ENCODE peak calls at places on chromosome 21, in nine cellular contexts. T is prostate gland, N is right cardiac atrium, Y is AG04449, B is Karpas-422, D is tibial artery, G is choroid plexus epithelial cell, P is psoas muscle, H is cardiac fibroblast. C is an unnamed sample.

GRCh38 chr21:25929859-25930520 is 195.2 kb downstream of the GABPA start:
- DNase-seq in T (no peak), N (peak), Y (no peak), B (no peak), D (peak), G (peak), P (peak), H (peak), C (no peak)

GRCh38 chr21:37098756-37099155 is 25.7 kb downstream of the TTC3 start:
- DNase-seq in T (no peak), N (no peak), Y (no peak), B (no peak), D (no peak), G (no peak), P (no peak), H (no peak), C (no peak)

GRCh38 chr21:39915881-39916280 is 48.6 kb downstream of the PCP4 start:
- DNase-seq in T (no peak), N (no peak), Y (no peak), B (no peak), D (no peak), G (peak), P (no peak), H (no peak), C (no peak)

GRCh38 chr21:15742052-15742451 is 12.3 kb downstream of the USP25 start:
- DNase-seq in T (no peak), N (no peak), Y (no peak), B (no peak), D (no peak), G (peak), P (no peak), H (no peak), C (no peak)

GRCh38 chr21:36747815-36748381 is 49.0 kb downstream of the SIM2 start:
- DNase-seq in T (no peak), N (peak), Y (no peak), B (no peak), D (no peak), G (peak), P (peak), H (peak), C (no peak)

GRCh38 chr21:35316933-35317332 is 267.8 kb upstream of the RUNX1 start:
- DNase-seq in T (no peak), N (peak), Y (no peak), B (no peak), D (no peak), G (peak), P (no peak), H (peak), C (no peak)

GRCh38 chr21:29144736-29145353 is 14.4 kb downstream of the MAP3K7CL start:
- DNase-seq in T (no peak), N (no peak), Y (no peak), B (no peak), D (no peak), G (peak), P (no peak), H (peak), C (no peak)

GRCh38 chr21:37463083-37463780 is 96.7 kb downstream of the DYRK1A start:
- DNase-seq in T (no peak), N (no peak), Y (no peak), B (peak), D (no peak), G (peak), P (no peak), H (peak), C (peak)

GRCh38 chr21:32523463-32523862 is 61.9 kb downstream of the TCP10L start:
- DNase-seq in T (no peak), N (peak), Y (no peak), B (no peak), D (no peak), G (no peak), P (no peak), H (no peak), C (no peak)

GRCh38 chr21:35400233-35400939 is 351.3 kb upstream of the RUNX1 start:
- DNase-seq in T (peak), N (no peak), Y (no peak), B (peak), D (no peak), G (peak), P (no peak), H (peak), C (peak)

GRCh38 chr21:14888202-14888601 is 176.6 kb downstream of the NRIP1 start:
- DNase-seq in T (no peak), N (no peak), Y (no peak), B (no peak), D (no peak), G (no peak), P (no peak), H (no peak), C (no peak)

GRCh38 chr21:44572959-44573583 is 458 bp upstream of the KRTAP10-4 start:
- DNase-seq in T (no peak), N (no peak), Y (no peak), B (no peak), D (no peak), G (no peak), P (no peak), H (no peak), C (no peak)

GRCh38 chr21:32726742-32727477 is 903 bp downstream of the SYNJ1 start:
- DNase-seq in T (no peak), N (no peak), Y (no peak), B (peak), D (peak), G (peak), P (no peak), H (peak), C (no peak)

GRCh38 chr21:39353295-39353694 is 4.4 kb upstream of the HMGN1 start:
- DNase-seq in T (no peak), N (no peak), Y (no peak), B (no peak), D (no peak), G (peak), P (no peak), H (peak), C (no peak)

GRCh38 chr21:44802396-44803153 is 955 bp upstream of the UBE2G2 start:
- DNase-seq in T (no peak), N (no peak), Y (no peak), B (peak), D (no peak), G (peak), P (no peak), H (no peak), C (no peak)

GRCh38 chr21:39087976-39088370 is 95.3 kb downstream of the PSMG1 start:
- DNase-seq in T (no peak), N (no peak), Y (no peak), B (peak), D (no peak), G (no peak), P (no peak), H (no peak), C (no peak)

GRCh38 chr21:26236281-26236680 is 65.7 kb upstream of the APP start:
- DNase-seq in T (no peak), N (no peak), Y (no peak), B (no peak), D (no peak), G (no peak), P (no peak), H (no peak), C (no peak)

GRCh38 chr21:26881504-26882228 is 36.5 kb upstream of the ADAMTS1 start:
- DNase-seq in T (no peak), N (no peak), Y (no peak), B (peak), D (no peak), G (peak), P (no peak), H (peak), C (peak)

GRCh38 chr21:44286086-44286715 is 525 bp downstream of the AIRE start:
- DNase-seq in T (no peak), N (peak), Y (no peak), B (no peak), D (no peak), G (no peak), P (no peak), H (no peak), C (no peak)

GRCh38 chr21:18161841-18162240 is 82.8 kb upstream of the CHODL start:
- DNase-seq in T (no peak), N (no peak), Y (no peak), B (no peak), D (no peak), G (no peak), P (no peak), H (no peak), C (no peak)

GRCh38 chr21:26140185-26140584 is 30.4 kb downstream of the APP start:
- DNase-seq in T (no peak), N (peak), Y (peak), B (no peak), D (peak), G (peak), P (peak), H (peak), C (no peak)

GRCh38 chr21:22827422-22827821 is 1829.2 kb downstream of the NCAM2 start:
- DNase-seq in T (no peak), N (no peak), Y (no peak), B (no peak), D (no peak), G (no peak), P (no peak), H (no peak), C (no peak)

GRCh38 chr21:17576080-17576835 is 36.4 kb downstream of the BTG3 start:
- DNase-seq in T (no peak), N (no peak), Y (no peak), B (no peak), D (no peak), G (no peak), P (no peak), H (peak), C (no peak)

DNA sequence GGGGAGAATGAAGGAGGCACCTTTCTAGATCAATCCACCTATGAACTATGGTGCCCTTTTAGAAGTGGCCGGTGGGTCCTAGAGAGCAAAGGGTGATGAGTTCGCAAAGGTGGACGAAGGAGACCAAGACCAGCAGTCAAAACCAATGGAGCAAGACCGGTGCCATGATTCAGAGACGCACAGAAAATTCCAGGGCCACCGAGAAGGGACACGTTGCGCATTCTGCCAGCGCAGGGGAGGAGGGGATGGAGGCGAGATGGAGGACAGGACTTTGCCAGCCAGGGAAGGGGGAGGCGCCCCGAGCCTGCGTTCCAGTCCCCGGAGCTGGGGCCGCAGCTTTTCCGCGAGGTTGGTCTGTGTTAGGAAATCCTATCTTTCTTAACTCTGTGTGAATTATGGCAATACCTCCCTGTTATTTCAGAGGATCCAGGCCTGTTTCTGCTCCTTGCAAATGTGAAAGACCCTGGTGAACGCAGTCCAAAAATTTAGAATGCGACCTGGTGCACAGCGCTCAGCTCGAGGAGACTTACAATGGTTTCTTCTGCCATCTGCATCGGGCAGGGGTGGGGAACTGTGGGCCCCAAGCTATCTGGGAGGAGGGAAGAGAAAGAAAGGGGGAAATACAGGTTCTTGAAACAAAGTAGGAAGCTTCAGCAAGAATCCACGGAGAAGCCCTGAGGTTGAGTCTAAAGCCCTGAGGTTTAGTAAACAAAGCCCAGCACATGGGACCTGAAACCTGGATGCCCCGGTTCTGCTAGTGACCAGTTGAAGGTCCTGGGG is 129.4 kb downstream of the MRPS6 start:
- DNase-seq in T (no peak), N (peak), Y (no peak), B (no peak), D (peak), G (peak), P (peak), H (peak), C (no peak)
- H3K4me3 ChIP-seq in T (peak), N (peak), Y (peak), B (no peak), D (peak), G (peak), P (peak), H (no peak), C (no peak)

DNA sequence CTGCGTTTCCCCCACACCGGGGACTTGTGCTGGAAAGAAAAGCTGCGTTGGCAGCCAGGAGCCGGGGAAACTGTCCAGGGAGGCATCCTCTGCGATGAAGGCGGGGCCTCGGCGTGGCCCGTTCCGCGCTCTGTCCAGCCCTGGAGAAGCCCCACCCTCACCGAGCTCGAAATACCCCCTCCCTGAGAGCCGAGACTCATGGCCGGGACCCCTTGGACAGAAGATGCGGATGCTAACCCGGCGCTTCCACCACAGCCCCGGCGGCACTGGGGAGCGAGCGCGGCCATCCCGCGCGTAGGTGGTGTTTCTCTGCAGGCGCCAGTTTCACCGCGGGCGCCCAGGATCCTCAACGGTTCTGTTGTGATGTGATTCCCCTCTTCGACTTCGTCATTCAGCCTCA is 31.6 kb downstream of the PDE9A start:
- DNase-seq in T (no peak), N (no peak), Y (no peak), B (no peak), D (no peak), G (no peak), P (no peak), H (no peak), C (no peak)
- H3K4me3 ChIP-seq in T (no peak), N (no peak), Y (no peak), B (no peak), D (peak), G (no peak), P (no peak), H (no peak), C (no peak)

GRCh38 chr21:45864436-45864835 is 117.1 kb upstream of the COL6A1 start:
- DNase-seq in T (no peak), N (no peak), Y (no peak), B (no peak), D (no peak), G (no peak), P (no peak), H (peak), C (no peak)
- H3K4me3 ChIP-seq in T (no peak), N (no peak), Y (no peak), B (no peak), D (no peak), G (no peak), P (no peak), H (no peak), C (no peak)

DNA sequence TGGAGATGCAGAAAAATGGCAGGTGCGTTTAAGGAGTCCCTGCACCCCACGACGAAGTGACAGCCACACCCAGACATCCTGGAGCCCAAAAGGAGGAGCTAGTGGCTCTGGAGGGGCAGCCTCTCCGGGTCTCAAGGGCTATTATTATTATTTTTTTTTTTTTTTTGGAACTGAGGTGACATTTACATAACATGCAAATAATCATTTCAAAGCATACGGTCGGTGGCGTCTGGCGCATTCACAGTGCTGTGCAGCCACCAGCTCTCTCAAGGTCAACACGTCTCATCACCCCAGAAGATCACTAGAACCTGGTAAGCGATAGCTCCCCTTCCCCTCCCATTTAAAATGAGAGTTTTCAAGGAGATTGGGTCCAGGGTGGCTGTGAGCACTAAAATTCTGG is 67.5 kb upstream of the PDE9A start:
- DNase-seq in T (no peak), N (no peak), Y (no peak), B (no peak), D (no peak), G (no peak), P (no peak), H (no peak), C (no peak)
- H3K4me3 ChIP-seq in T (no peak), N (no peak), Y (no peak), B (no peak), D (no peak), G (no peak), P (no peak), H (no peak), C (no peak)

GRCh38 chr21:41369105-41369914 is 7.5 kb downstream of the MX2 start:
- DNase-seq in T (no peak), N (peak), Y (no peak), B (peak), D (no peak), G (peak), P (peak), H (peak), C (no peak)

GRCh38 chr21:41369915-41370839 is 8.3 kb downstream of the MX2 start:
- DNase-seq in T (no peak), N (no peak), Y (no peak), B (peak), D (no peak), G (no peak), P (no peak), H (no peak), C (no peak)

GRCh38 chr21:41373253-41373652 is 11.4 kb downstream of the MX2 start:
- DNase-seq in T (no peak), N (no peak), Y (no peak), B (no peak), D (no peak), G (no peak), P (no peak), H (no peak), C (no peak)

GRCh38 chr21:41371698-41372030 is 9.8 kb downstream of the MX2 start:
- DNase-seq in T (no peak), N (no peak), Y (no peak), B (no peak), D (no peak), G (no peak), P (no peak), H (no peak), C (no peak)

GRCh38 chr21:41370840-41371697 is 9.2 kb downstream of the MX2 start:
- DNase-seq in T (no peak), N (no peak), Y (no peak), B (no peak), D (no peak), G (no peak), P (no peak), H (peak), C (no peak)
- H3K4me3 ChIP-seq in T (no peak), N (no peak), Y (no peak), B (peak), D (no peak), G (no peak), P (no peak), H (no peak), C (no peak)